ENCODE peak calls at places on chromosomes 3 and 15, in eight cellular contexts. K is upper lobe of right lung; S is psoas muscle; N is tibial nerve; R is aorta; P is CD4-positive, alpha-beta memory T cell; W is heart left ventricle; Y is CD4-positive, CD25-positive, alpha-beta regulatory T cell. U is an unnamed sample.

GRCh38 chr3:48897401-48898376 is 993 bp downstream of the SLC25A20 start:
- DNase-seq in W (no peak), K (no peak), N (no peak), P (peak; percentile 14), R (no peak), Y (peak; percentile 13), S (no peak), U (no peak)

GRCh38 chr15:78987891-78988360 is 43.1 kb upstream of the CTSH start:
- DNase-seq in R (peak; percentile 35), Y (no peak), K (no peak), P (no peak), N (no peak), W (no peak), S (no peak), U (no peak)

GRCh38 chr3:16148783-16149182 is 25.7 kb upstream of the GALNT15 start:
- DNase-seq in W (peak; percentile 71), S (peak; percentile 69), R (peak; percentile 72), N (peak; percentile 94), K (no peak), P (no peak), Y (no peak), U (no peak)

GRCh38 chr15:99096894-99097426 is 7.9 kb upstream of the SYNM start:
- DNase-seq in W (no peak), R (no peak), Y (no peak), P (no peak), S (no peak), N (no peak), K (no peak), U (no peak)

GRCh38 chr3:111668912-111669488 is 73.9 kb upstream of the ZBED2 start:
- DNase-seq in W (no peak), P (peak; percentile 60), K (no peak), Y (peak; percentile 60), N (no peak), S (no peak), R (no peak), U (no peak)

GRCh38 chr15:57327985-57328471 is 48.3 kb upstream of the CGNL1 start:
- DNase-seq in Y (no peak), R (no peak), K (no peak), P (no peak), S (peak; percentile 55), W (no peak), N (peak; percentile 33), U (no peak)

GRCh38 chr15:25682349-25682748 is 180.8 kb downstream of the ATP10A start:
- DNase-seq in W (no peak), K (no peak), P (no peak), N (peak; percentile 22), S (peak; percentile 69), Y (no peak), R (peak; percentile 72), U (no peak)

GRCh38 chr3:120272294-120272693 is 12.7 kb downstream of the GPR156 start:
- DNase-seq in Y (no peak), K (no peak), N (no peak), R (no peak), W (no peak), S (no peak), P (no peak), U (no peak)

GRCh38 chr3:150365132-150365604 is 42.9 kb upstream of the TSC22D2 start:
- DNase-seq in P (no peak), Y (no peak), R (no peak), N (no peak), W (no peak), K (no peak), S (no peak), U (no peak)

GRCh38 chr3:46076606-46077005 is 49.3 kb upstream of the XCR1 start:
- DNase-seq in N (no peak), K (no peak), Y (peak; percentile 42), S (no peak), P (no peak), R (no peak), W (no peak), U (no peak)

GRCh38 chr15:33737687-33738606 is 230.3 kb upstream of the CHRM5 start:
- DNase-seq in K (no peak), Y (peak; percentile 15), P (peak; percentile 12), W (no peak), N (peak; percentile 54), R (no peak), S (no peak), U (peak; percentile 11)

GRCh38 chr15:56102401-56102800 is 109.0 kb upstream of the NEDD4 start:
- DNase-seq in W (peak; percentile 19), P (no peak), Y (no peak), N (no peak), K (no peak), R (no peak), S (no peak), U (no peak)

GRCh38 chr3:69236808-69237707 is 114.7 kb upstream of the LMOD3 start:
- DNase-seq in S (no peak), N (no peak), P (no peak), Y (peak; percentile 38), R (no peak), W (no peak), K (no peak), U (no peak)

DNA sequence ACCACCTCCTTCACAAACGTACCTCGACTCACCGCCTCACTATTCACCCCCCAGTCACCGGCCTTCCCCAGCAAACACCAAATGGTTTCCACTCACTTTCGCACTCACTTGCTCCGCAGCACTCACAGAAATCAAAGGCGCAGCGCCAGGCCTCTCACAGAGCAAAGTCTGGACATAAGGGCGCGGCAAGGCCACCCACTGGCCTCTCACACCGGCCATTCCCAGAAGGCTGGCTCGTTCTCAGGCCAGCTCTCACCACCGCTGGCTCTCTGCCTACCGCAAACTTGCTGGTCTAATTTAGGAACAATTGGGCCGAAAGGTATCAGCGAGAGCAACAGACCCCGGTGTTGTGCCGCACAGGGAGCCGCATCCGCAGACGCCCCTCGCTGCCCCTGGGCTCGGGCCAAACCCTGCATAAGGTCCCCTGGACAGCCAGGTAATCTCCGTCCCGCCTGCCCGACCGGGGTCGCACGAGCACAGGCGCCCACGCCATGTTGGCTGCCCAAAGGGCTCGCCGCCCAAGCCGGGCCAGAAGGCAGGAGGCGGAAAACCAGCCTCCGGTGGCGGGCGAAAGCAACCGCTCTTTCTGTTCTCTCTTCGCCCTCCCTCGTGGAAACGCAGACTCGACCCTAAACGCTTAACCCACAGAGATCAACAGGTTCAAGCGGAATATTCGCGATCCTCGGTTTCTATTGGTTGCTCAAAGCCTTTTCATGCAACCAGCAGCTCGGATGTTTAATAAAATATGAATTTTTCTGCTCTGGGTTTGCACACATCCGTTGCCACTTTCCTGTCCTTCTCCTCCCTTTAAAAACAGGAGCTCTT is 2.9 kb downstream of the SHOX2 start:
- DNase-seq in S (peak; percentile 19), K (peak; percentile 61), P (no peak), Y (no peak), N (peak; percentile 67), W (peak; percentile 26), R (no peak), U (no peak)
- H3K27me3 ChIP-seq in S (peaks cover 97% of the 10 kb centered on the region), K (peaks cover 98% of the 10 kb centered on the region), P (peaks cover 93% of the 10 kb centered on the region), Y (peaks cover 78% of the 10 kb centered on the region), N (no peaks in the 10 kb centered on the region), W (peaks cover 93% of the 10 kb centered on the region), R (no peaks in the 10 kb centered on the region), U (peaks cover 99% of the 10 kb centered on the region)

GRCh38 chr15:69660114-69660513 is 207.5 kb downstream of the RPLP1 start:
- DNase-seq in S (no peak), K (no peak), Y (no peak), N (no peak), R (no peak), P (no peak), W (no peak), U (no peak)

GRCh38 chr15:69661871-69662667 is 209.5 kb downstream of the RPLP1 start:
- DNase-seq in K (no peak), W (no peak), S (no peak), Y (no peak), P (no peak), R (no peak), N (no peak), U (no peak)

GRCh38 chr15:69662668-69663000 is 210.0 kb downstream of the RPLP1 start:
- DNase-seq in W (no peak), P (no peak), S (no peak), K (no peak), N (no peak), R (no peak), Y (no peak), U (no peak)

GRCh38 chr15:69660658-69661405 is 208.2 kb downstream of the RPLP1 start:
- DNase-seq in N (no peak), W (no peak), P (no peak), R (no peak), S (no peak), Y (no peak), K (no peak), U (no peak)

GRCh38 chr15:69661446-69661845 is 208.8 kb downstream of the RPLP1 start:
- DNase-seq in S (no peak), W (no peak), K (no peak), R (no peak), P (no peak), N (no peak), Y (no peak), U (no peak)
- H3K27me3 ChIP-seq in S (peaks cover 10% of the 10 kb centered on the region), W (peaks cover 43% of the 10 kb centered on the region), K (no peaks in the 10 kb centered on the region), R (no peaks in the 10 kb centered on the region), P (no peaks in the 10 kb centered on the region), N (no peaks in the 10 kb centered on the region), Y (no peaks in the 10 kb centered on the region), U (no peaks in the 10 kb centered on the region)

GRCh38 chr3:169676925-169677537 is 13.5 kb upstream of the MECOM start:
- DNase-seq in Y (no peak), K (no peak), N (no peak), S (no peak), R (no peak), P (no peak), W (no peak), U (no peak)

GRCh38 chr3:169673521-169673920 is 10.0 kb upstream of the MECOM start:
- DNase-seq in S (no peak), P (no peak), K (no peak), N (no peak), W (no peak), R (no peak), Y (no peak), U (no peak)

GRCh38 chr3:169678122-169678521 is 14.6 kb upstream of the MECOM start:
- DNase-seq in S (no peak), K (no peak), R (no peak), Y (no peak), W (no peak), N (no peak), P (no peak), U (no peak)

GRCh38 chr3:169675091-169675490 is 11.6 kb upstream of the MECOM start:
- DNase-seq in R (no peak), K (no peak), W (no peak), P (no peak), Y (no peak), S (no peak), N (no peak), U (no peak)

DNA sequence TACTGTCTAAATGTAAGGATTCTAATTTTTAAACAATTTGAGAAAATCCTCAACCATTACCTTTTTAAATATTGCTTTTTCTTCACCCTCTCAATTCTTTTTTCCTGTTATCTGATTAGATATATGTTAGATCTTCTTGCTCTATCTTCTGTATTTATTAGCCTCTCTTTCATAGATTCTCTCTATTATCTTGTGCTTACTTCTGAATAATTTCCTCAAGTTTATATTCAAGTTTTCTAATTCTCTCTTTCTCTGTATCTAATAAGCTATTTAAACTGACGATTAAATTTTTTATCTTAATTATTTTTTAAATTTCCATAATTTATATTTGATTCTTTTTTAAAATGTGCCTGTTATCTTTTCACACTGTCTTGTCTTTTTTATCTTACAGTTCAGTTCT is 10.6 kb upstream of the MECOM start:
- DNase-seq in S (no peak), P (no peak), N (no peak), W (no peak), R (no peak), Y (no peak), K (no peak), U (no peak)
- H3K27me3 ChIP-seq in S (peaks cover 71% of the 10 kb centered on the region), P (peaks cover 8% of the 10 kb centered on the region), N (peaks cover 2% of the 10 kb centered on the region), W (peaks cover 12% of the 10 kb centered on the region), R (no peaks in the 10 kb centered on the region), Y (peaks cover 24% of the 10 kb centered on the region), K (peaks cover 22% of the 10 kb centered on the region), U (peaks cover 52% of the 10 kb centered on the region)

GRCh38 chr3:3081659-3082546 is 28.3 kb downstream of the IL5RA start:
- DNase-seq in W (no peak), S (no peak), K (no peak), Y (no peak), N (no peak), R (no peak), P (no peak), U (no peak)
- H3K27me3 ChIP-seq in W (no peaks in the 10 kb centered on the region), S (no peaks in the 10 kb centered on the region), K (no peaks in the 10 kb centered on the region), Y (no peaks in the 10 kb centered on the region), N (no peaks in the 10 kb centered on the region), R (no peaks in the 10 kb centered on the region), P (no peaks in the 10 kb centered on the region), U (no peaks in the 10 kb centered on the region)